ENCODE peak calls at places on chromosomes 13 and 19, in five cellular contexts. One of them, this sample, is unnamed.
A peak's percentile ranks its signal among the peaks of the same experiment; 100 is the strongest.

GRCh38 chr13:36090592-36090991 is 40.6 kb downstream of the DCLK1 start:
- DNase-seq in A673: peak; percentile 37
- DNase-seq in lung: no peak
- DNase-seq in cardiac muscle cell: no peak
- DNase-seq in naive thymus-derived CD4-positive, alpha-beta T cell: no peak
- DNase-seq in this sample: peak; percentile 36

GRCh38 chr13:87777395-87777794 is 106.2 kb downstream of the SLITRK5 start:
- DNase-seq in A673: no peak
- DNase-seq in lung: no peak
- DNase-seq in cardiac muscle cell: peak; percentile 11
- DNase-seq in naive thymus-derived CD4-positive, alpha-beta T cell: no peak
- DNase-seq in this sample: no peak

GRCh38 chr19:54209748-54210494 is 9.3 kb downstream of the RPS9 start:
- DNase-seq in A673: peak; percentile 94
- DNase-seq in lung: peak; percentile 97
- DNase-seq in cardiac muscle cell: peak; percentile 52
- DNase-seq in naive thymus-derived CD4-positive, alpha-beta T cell: no peak
- DNase-seq in this sample: peak; percentile 98

GRCh38 chr13:80235559-80236296 is 105.2 kb downstream of the SPRY2 start:
- DNase-seq in A673: peak; percentile 92
- DNase-seq in lung: peak; percentile 42
- DNase-seq in cardiac muscle cell: peak; percentile 15
- DNase-seq in naive thymus-derived CD4-positive, alpha-beta T cell: no peak
- DNase-seq in this sample: peak; percentile 72

GRCh38 chr13:111429064-111429558 is 108.7 kb downstream of the TEX29 start:
- DNase-seq in A673: peak; percentile 56
- DNase-seq in lung: peak; percentile 52
- DNase-seq in cardiac muscle cell: peak; percentile 67
- DNase-seq in naive thymus-derived CD4-positive, alpha-beta T cell: peak; percentile 24
- DNase-seq in this sample: peak; percentile 51

GRCh38 chr13:22357132-22357531 is 686.3 kb downstream of the FGF9 start:
- DNase-seq in A673: no peak
- DNase-seq in lung: no peak
- DNase-seq in cardiac muscle cell: peak; percentile 34
- DNase-seq in naive thymus-derived CD4-positive, alpha-beta T cell: no peak
- DNase-seq in this sample: no peak

GRCh38 chr13:35475131-35475959 is 1.1 kb downstream of the MAB21L1 start:
- DNase-seq in A673: peak; percentile 9
- DNase-seq in lung: no peak
- DNase-seq in cardiac muscle cell: peak; percentile 39
- DNase-seq in naive thymus-derived CD4-positive, alpha-beta T cell: no peak
- DNase-seq in this sample: peak; percentile 89

GRCh38 chr13:44188257-44188656 is 185.4 kb upstream of the SERP2 start:
- DNase-seq in A673: no peak
- DNase-seq in lung: no peak
- DNase-seq in cardiac muscle cell: no peak
- DNase-seq in naive thymus-derived CD4-positive, alpha-beta T cell: no peak
- DNase-seq in this sample: no peak

GRCh38 chr13:39415403-39415802 is 187.6 kb downstream of the LHFPL6 start:
- DNase-seq in A673: peak; percentile 83
- DNase-seq in lung: peak; percentile 34
- DNase-seq in cardiac muscle cell: peak; percentile 57
- DNase-seq in naive thymus-derived CD4-positive, alpha-beta T cell: no peak
- DNase-seq in this sample: peak; percentile 58

GRCh38 chr13:98083507-98083906 is 59.4 kb upstream of the FARP1 start:
- DNase-seq in A673: peak; percentile 80
- DNase-seq in lung: no peak
- DNase-seq in cardiac muscle cell: no peak
- DNase-seq in naive thymus-derived CD4-positive, alpha-beta T cell: no peak
- DNase-seq in this sample: peak; percentile 80

GRCh38 chr19:20247016-20247683 is 80.1 kb downstream of the ZNF486 start:
- DNase-seq in A673: no peak
- DNase-seq in lung: peak; percentile 53
- DNase-seq in cardiac muscle cell: peak; percentile 59
- DNase-seq in naive thymus-derived CD4-positive, alpha-beta T cell: peak; percentile 26
- DNase-seq in this sample: peak; percentile 13

GRCh38 chr19:43901395-43902390 is 33.4 kb downstream of the ZNF45 start:
- DNase-seq in A673: peak; percentile 76
- DNase-seq in lung: peak; percentile 81
- DNase-seq in cardiac muscle cell: peak; percentile 90
- DNase-seq in naive thymus-derived CD4-positive, alpha-beta T cell: peak; percentile 47
- DNase-seq in this sample: peak; percentile 85

GRCh38 chr19:10503002-10503789 is at the start of gene KEAP1:
- DNase-seq in A673: no peak
- DNase-seq in lung: peak; percentile 41
- DNase-seq in cardiac muscle cell: no peak
- DNase-seq in naive thymus-derived CD4-positive, alpha-beta T cell: no peak
- DNase-seq in this sample: no peak

GRCh38 chr19:49497047-49497789 is 984 bp downstream of the RPS11 start:
- DNase-seq in A673: peak; percentile 87
- DNase-seq in lung: peak; percentile 75
- DNase-seq in cardiac muscle cell: peak; percentile 63
- DNase-seq in naive thymus-derived CD4-positive, alpha-beta T cell: peak; percentile 80
- DNase-seq in this sample: peak; percentile 54

DNA sequence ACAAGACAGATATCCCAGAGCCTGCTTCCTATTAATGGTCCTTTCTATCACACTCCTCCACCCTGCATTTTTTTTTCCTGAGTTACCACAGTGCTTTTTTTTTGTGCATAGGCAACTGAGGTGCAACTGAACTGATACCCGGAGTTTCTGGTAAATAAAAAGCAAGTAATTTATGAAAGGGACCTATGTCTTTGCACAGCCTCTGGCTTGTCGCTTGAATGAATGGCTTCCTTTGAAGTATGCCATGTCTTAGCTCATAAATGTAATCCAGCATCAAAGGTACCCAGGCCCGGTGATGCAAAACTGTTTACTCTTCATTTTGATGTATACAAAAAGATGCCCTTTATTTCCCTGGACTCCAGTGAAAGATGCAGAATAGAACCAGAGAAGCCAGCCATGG is 31.8 kb downstream of the GSX1 start:
- DNase-seq in A673: no peak
- DNase-seq in lung: no peak
- DNase-seq in cardiac muscle cell: no peak
- DNase-seq in naive thymus-derived CD4-positive, alpha-beta T cell: no peak
- DNase-seq in this sample: no peak
- H3K27me3 ChIP-seq in A673: peaks cover 67% of the 10 kb centered on the region
- H3K27me3 ChIP-seq in lung: peaks cover 9% of the 10 kb centered on the region
- H3K27me3 ChIP-seq in cardiac muscle cell: peaks cover 96% of the 10 kb centered on the region
- H3K27me3 ChIP-seq in naive thymus-derived CD4-positive, alpha-beta T cell: peaks cover 5% of the 10 kb centered on the region
- H3K27me3 ChIP-seq in this sample: peaks cover 64% of the 10 kb centered on the region

GRCh38 chr13:113901642-113902041 is 37.8 kb upstream of the GAS6 start:
- DNase-seq in A673: no peak
- DNase-seq in lung: peak; percentile 9
- DNase-seq in cardiac muscle cell: no peak
- DNase-seq in naive thymus-derived CD4-positive, alpha-beta T cell: no peak
- DNase-seq in this sample: no peak
- H3K27ac ChIP-seq in A673: no peak overlapping the region
- H3K27ac ChIP-seq in lung: no peak overlapping the region
- H3K27ac ChIP-seq in cardiac muscle cell: no peak overlapping the region
- H3K27ac ChIP-seq in naive thymus-derived CD4-positive, alpha-beta T cell: no peak overlapping the region
- H3K27ac ChIP-seq in this sample: no peak overlapping the region

DNA sequence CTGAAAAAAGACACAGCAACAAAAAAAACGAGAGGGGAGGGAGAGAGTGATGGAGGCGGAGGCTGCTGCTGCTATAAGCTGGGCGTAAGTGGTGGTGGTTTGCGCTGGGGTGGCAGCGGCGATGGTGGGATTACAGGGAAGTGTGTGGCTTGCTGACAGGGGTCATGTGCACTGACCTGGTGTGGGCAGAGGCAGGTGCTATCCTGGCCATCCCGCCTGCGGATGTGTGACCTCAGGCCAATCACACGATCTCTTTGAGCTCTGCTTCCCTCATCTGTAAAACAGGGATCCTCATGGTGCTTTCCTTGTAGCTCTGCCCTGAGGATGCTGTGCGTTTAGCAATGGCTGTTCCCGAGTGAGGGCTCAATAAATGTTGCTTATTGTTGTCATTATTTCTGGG is 3.3 kb upstream of the ZNF580 start:
- DNase-seq in A673: no peak
- DNase-seq in lung: no peak
- DNase-seq in cardiac muscle cell: no peak
- DNase-seq in naive thymus-derived CD4-positive, alpha-beta T cell: no peak
- DNase-seq in this sample: no peak
- H3K4me1 ChIP-seq in A673: peaks cover 19% of the 10 kb centered on the region
- H3K4me1 ChIP-seq in lung: peaks cover 20% of the 10 kb centered on the region
- H3K4me1 ChIP-seq in cardiac muscle cell: peaks cover 8% of the 10 kb centered on the region
- H3K4me1 ChIP-seq in naive thymus-derived CD4-positive, alpha-beta T cell: peaks cover 36% of the 10 kb centered on the region
- H3K4me1 ChIP-seq in this sample: peaks cover 11% of the 10 kb centered on the region

GRCh38 chr19:50842130-50842529 is 8.8 kb upstream of the KLK15 start:
- DNase-seq in A673: no peak
- DNase-seq in lung: no peak
- DNase-seq in cardiac muscle cell: no peak
- DNase-seq in naive thymus-derived CD4-positive, alpha-beta T cell: no peak
- DNase-seq in this sample: no peak

GRCh38 chr19:50843205-50843604 is 9.8 kb upstream of the KLK15 start:
- DNase-seq in A673: no peak
- DNase-seq in lung: no peak
- DNase-seq in cardiac muscle cell: no peak
- DNase-seq in naive thymus-derived CD4-positive, alpha-beta T cell: no peak
- DNase-seq in this sample: no peak

GRCh38 chr19:50839712-50840655 is 6.6 kb upstream of the KLK15 start:
- DNase-seq in A673: no peak
- DNase-seq in lung: no peak
- DNase-seq in cardiac muscle cell: no peak
- DNase-seq in naive thymus-derived CD4-positive, alpha-beta T cell: no peak
- DNase-seq in this sample: no peak

GRCh38 chr19:50843701-50844221 is 10.4 kb upstream of the KLK15 start:
- DNase-seq in A673: no peak
- DNase-seq in lung: no peak
- DNase-seq in cardiac muscle cell: no peak
- DNase-seq in naive thymus-derived CD4-positive, alpha-beta T cell: no peak
- DNase-seq in this sample: no peak

GRCh38 chr19:50844296-50844935 is 10.3 kb upstream of the KLK3 start:
- DNase-seq in A673: no peak
- DNase-seq in lung: no peak
- DNase-seq in cardiac muscle cell: no peak
- DNase-seq in naive thymus-derived CD4-positive, alpha-beta T cell: no peak
- DNase-seq in this sample: peak; percentile 78
- H3K27me3 ChIP-seq in A673: peaks cover 52% of the 10 kb centered on the region
- H3K27me3 ChIP-seq in lung: no peaks in the 10 kb centered on the region
- H3K27me3 ChIP-seq in cardiac muscle cell: peaks cover 44% of the 10 kb centered on the region
- H3K27me3 ChIP-seq in naive thymus-derived CD4-positive, alpha-beta T cell: no peaks in the 10 kb centered on the region
- H3K27me3 ChIP-seq in this sample: no peaks in the 10 kb centered on the region

GRCh38 chr19:1256646-1257474 is 8.5 kb downstream of the MIDN start:
- DNase-seq in A673: peak; percentile 38
- DNase-seq in lung: no peak
- DNase-seq in cardiac muscle cell: no peak
- DNase-seq in naive thymus-derived CD4-positive, alpha-beta T cell: no peak
- DNase-seq in this sample: no peak
- H3K27ac ChIP-seq in A673: peak overlapping the region; percentile 77
- H3K27ac ChIP-seq in lung: peak overlapping the region; percentile 56
- H3K27ac ChIP-seq in cardiac muscle cell: peak overlapping the region; percentile 64
- H3K27ac ChIP-seq in naive thymus-derived CD4-positive, alpha-beta T cell: no peak overlapping the region
- H3K27ac ChIP-seq in this sample: no peak overlapping the region

GRCh38 chr19:40810160-40810559 is 11.2 kb downstream of the EGLN2 start:
- DNase-seq in A673: no peak
- DNase-seq in lung: no peak
- DNase-seq in cardiac muscle cell: no peak
- DNase-seq in naive thymus-derived CD4-positive, alpha-beta T cell: no peak
- DNase-seq in this sample: no peak
- H3K4me1 ChIP-seq in A673: peaks cover 35% of the 10 kb centered on the region
- H3K4me1 ChIP-seq in lung: peaks cover 3% of the 10 kb centered on the region
- H3K4me1 ChIP-seq in cardiac muscle cell: peaks cover 21% of the 10 kb centered on the region
- H3K4me1 ChIP-seq in naive thymus-derived CD4-positive, alpha-beta T cell: peaks cover 47% of the 10 kb centered on the region
- H3K4me1 ChIP-seq in this sample: no peaks in the 10 kb centered on the region

GRCh38 chr19:29532956-29533355 is 7.2 kb downstream of the VSTM2B start:
- DNase-seq in A673: no peak
- DNase-seq in lung: no peak
- DNase-seq in cardiac muscle cell: no peak
- DNase-seq in naive thymus-derived CD4-positive, alpha-beta T cell: no peak
- DNase-seq in this sample: no peak

GRCh38 chr19:29529646-29530548 is 4.1 kb downstream of the VSTM2B start:
- DNase-seq in A673: no peak
- DNase-seq in lung: no peak
- DNase-seq in cardiac muscle cell: peak; percentile 37
- DNase-seq in naive thymus-derived CD4-positive, alpha-beta T cell: no peak
- DNase-seq in this sample: no peak

GRCh38 chr19:29532097-29532496 is 6.3 kb downstream of the VSTM2B start:
- DNase-seq in A673: no peak
- DNase-seq in lung: no peak
- DNase-seq in cardiac muscle cell: no peak
- DNase-seq in naive thymus-derived CD4-positive, alpha-beta T cell: no peak
- DNase-seq in this sample: no peak

GRCh38 chr19:29530549-29531457 is 5.0 kb downstream of the VSTM2B start:
- DNase-seq in A673: no peak
- DNase-seq in lung: no peak
- DNase-seq in cardiac muscle cell: no peak
- DNase-seq in naive thymus-derived CD4-positive, alpha-beta T cell: no peak
- DNase-seq in this sample: no peak

GRCh38 chr19:29531458-29532025 is 5.7 kb downstream of the VSTM2B start:
- DNase-seq in A673: no peak
- DNase-seq in lung: no peak
- DNase-seq in cardiac muscle cell: no peak
- DNase-seq in naive thymus-derived CD4-positive, alpha-beta T cell: no peak
- DNase-seq in this sample: no peak
- H3K27me3 ChIP-seq in A673: peaks cover 63% of the 10 kb centered on the region
- H3K27me3 ChIP-seq in lung: peaks cover 39% of the 10 kb centered on the region
- H3K27me3 ChIP-seq in cardiac muscle cell: peaks cover 93% of the 10 kb centered on the region
- H3K27me3 ChIP-seq in naive thymus-derived CD4-positive, alpha-beta T cell: peaks cover 12% of the 10 kb centered on the region
- H3K27me3 ChIP-seq in this sample: peaks cover 6% of the 10 kb centered on the region

DNA sequence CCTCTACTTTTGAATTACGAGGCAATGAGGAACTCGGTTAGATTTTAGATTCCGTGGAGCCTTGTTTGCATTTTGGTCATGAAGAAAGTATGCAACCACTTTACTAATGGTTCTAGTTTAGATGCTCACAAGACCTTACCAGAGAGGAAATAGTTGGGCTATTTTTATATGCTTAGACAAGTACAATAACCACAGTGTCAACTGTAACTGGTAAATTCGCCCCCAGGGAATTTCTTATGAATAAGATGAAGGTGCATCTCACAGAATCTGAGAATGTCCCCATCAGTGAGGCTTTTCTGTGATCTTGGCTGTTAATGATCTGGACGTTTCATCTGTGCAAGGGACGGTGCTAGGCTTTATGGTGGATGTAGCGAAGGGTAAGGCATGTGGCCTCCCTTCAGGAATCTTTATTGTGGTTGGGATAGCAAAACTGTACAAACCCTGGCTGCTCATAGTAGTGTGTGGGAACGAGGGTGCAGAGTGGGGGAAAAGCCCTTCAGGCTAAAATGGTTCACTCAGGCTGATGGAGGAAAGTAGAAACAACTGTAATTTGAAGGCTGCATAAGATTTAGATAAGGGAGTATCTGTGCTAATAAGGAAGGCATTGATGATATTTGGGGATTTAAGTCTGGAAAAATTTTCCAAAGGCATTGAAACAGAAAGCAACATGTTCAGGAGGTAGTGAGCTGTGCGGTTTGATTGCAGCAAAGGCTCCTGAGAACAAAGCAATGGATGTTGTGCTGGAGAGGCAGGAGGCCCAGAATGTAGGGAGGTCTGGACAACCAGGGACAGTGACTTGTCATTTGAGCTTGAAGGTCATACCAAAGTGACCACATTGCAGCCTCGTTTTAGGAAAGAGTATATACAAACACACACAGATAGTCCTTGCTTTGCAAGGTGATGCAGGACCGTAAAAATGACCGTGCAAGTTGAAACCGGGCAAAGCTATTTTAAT is 28.4 kb downstream of the UBAC2 start:
- DNase-seq in A673: peak; percentile 18
- DNase-seq in lung: no peak
- DNase-seq in cardiac muscle cell: no peak
- DNase-seq in naive thymus-derived CD4-positive, alpha-beta T cell: no peak
- DNase-seq in this sample: peak; percentile 14
- H3K27ac ChIP-seq in A673: no peak overlapping the region
- H3K27ac ChIP-seq in lung: no peak overlapping the region
- H3K27ac ChIP-seq in cardiac muscle cell: peak overlapping the region; percentile 61
- H3K27ac ChIP-seq in naive thymus-derived CD4-positive, alpha-beta T cell: peak overlapping the region; percentile 35
- H3K27ac ChIP-seq in this sample: no peak overlapping the region

This sample was measured in SJCRH30.